ENCODE peak calls at places on chromosomes 2 and 18, in seven cellular contexts. O is ACHN; L is fibroblast of lung; J is endodermal cell; C is GM06990; T is GM12891; H is stimulated activated CD4-positive, alpha-beta T cell treated with anti-CD3 and anti-CD28 coated beads, Interleukin-2, amount 100 ng/mL, for 4 hours. X is an unnamed sample.
A peak's percentile ranks its signal among the peaks of the same experiment; 100 is the strongest.

GRCh38 chr18:58970943-58971799 is 106.5 kb downstream of the ZNF532 start:
- DNase-seq in O (no peak), L (no peak), J (peak; percentile 8), C (peak; percentile 55), T (no peak), H (no peak), X (no peak)

GRCh38 chr2:163667064-163667887 is 68.5 kb downstream of the FIGN start:
- DNase-seq in O (peak; percentile 87), L (peak; percentile 97), J (no peak), C (no peak), T (no peak), H (no peak), X (no peak)

GRCh38 chr2:197803033-197803444 is 1.4 kb upstream of the PLCL1 start:
- DNase-seq in O (peak; percentile 56), L (peak; percentile 41), J (peak; percentile 56), C (peak; percentile 15), T (no peak), H (no peak), X (no peak)

GRCh38 chr2:108534577-108535379 is 508 bp downstream of the LIMS1 start:
- DNase-seq in O (peak; percentile 65), L (peak; percentile 42), J (peak; percentile 72), C (peak; percentile 59), T (no peak), H (no peak), X (peak; percentile 40)

GRCh38 chr2:169732583-169733358 is 861 bp upstream of the KLHL23 start:
- DNase-seq in O (no peak), L (no peak), J (no peak), C (no peak), T (no peak), H (no peak), X (no peak)

GRCh38 chr2:67719351-67719750 is 322.2 kb downstream of the ETAA1 start:
- DNase-seq in O (no peak), L (no peak), J (no peak), C (no peak), T (no peak), H (no peak), X (no peak)

GRCh38 chr2:185676316-185676715 is 62.3 kb upstream of the FSIP2 start:
- DNase-seq in O (no peak), L (no peak), J (no peak), C (no peak), T (no peak), H (no peak), X (no peak)

GRCh38 chr2:135076556-135076955 is 24.5 kb downstream of the RAB3GAP1 start:
- DNase-seq in O (no peak), L (no peak), J (no peak), C (no peak), T (no peak), H (no peak), X (no peak)

GRCh38 chr2:74843371-74844298 is 9.7 kb downstream of the HK2 start:
- DNase-seq in O (peak; percentile 81), L (peak; percentile 89), J (no peak), C (no peak), T (no peak), H (peak; percentile 32), X (no peak)

GRCh38 chr2:137951606-137952005 is 12.7 kb upstream of the HNMT start:
- DNase-seq in O (no peak), L (peak; percentile 96), J (no peak), C (no peak), T (no peak), H (no peak), X (no peak)

GRCh38 chr2:85257359-85258193 is 70.2 kb downstream of the TGOLN2 start:
- DNase-seq in O (no peak), L (no peak), J (no peak), C (no peak), T (no peak), H (no peak), X (no peak)

GRCh38 chr2:59654753-59655152 is 898.7 kb downstream of the BCL11A start:
- DNase-seq in O (no peak), L (no peak), J (no peak), C (no peak), T (no peak), H (no peak), X (no peak)

GRCh38 chr2:161418715-161419337 is 2.7 kb downstream of the TBR1 start:
- DNase-seq in O (no peak), L (peak; percentile 19), J (peak; percentile 87), C (peak; percentile 33), T (no peak), H (no peak), X (peak; percentile 59)

GRCh38 chr2:197786010-197786877 is 1.1 kb upstream of the BOLL start:
- DNase-seq in O (peak; percentile 46), L (no peak), J (peak; percentile 97), C (peak; percentile 65), T (peak; percentile 60), H (peak; percentile 28), X (peak; percentile 24)

GRCh38 chr2:15711126-15711860 is 119.6 kb downstream of the DDX1 start:
- DNase-seq in O (no peak), L (no peak), J (no peak), C (no peak), T (no peak), H (no peak), X (no peak)

GRCh38 chr2:36246320-36246990 is 109.1 kb upstream of the CRIM1 start:
- DNase-seq in O (no peak), L (peak; percentile 62), J (no peak), C (peak; percentile 40), T (no peak), H (no peak), X (no peak)

GRCh38 chr18:3595282-3596273 is 145.6 kb downstream of the TGIF1 start:
- DNase-seq in O (peak; percentile 94), L (peak; percentile 99), J (peak; percentile 61), C (peak; percentile 64), T (no peak), H (no peak), X (no peak)